ENCODE peak calls at places on chromosomes 7 and 10, in ten cellular contexts. N is HepG2, Z is hepatocyte, R is kidney, B is ascending aorta, C is transverse colon, M is cardiac muscle cell, A is Karpas-422, H is A549, U is body of pancreas. W is an unnamed sample.
A peak's percentile ranks its signal among the peaks of the same experiment; 100 is the strongest.

GRCh38 chr10:106189254-106189653 is 975.3 kb downstream of the SORCS1 start:
- DNase-seq in N (peak; percentile 5), Z (peak; percentile 64), R (no peak), B (no peak), C (no peak), M (peak; percentile 50), A (peak; percentile 69), H (peak; percentile 33), U (peak; percentile 45), W (no peak)

GRCh38 chr10:94027197-94027596 is 33.5 kb downstream of the PLCE1 start:
- DNase-seq in N (no peak), Z (no peak), R (no peak), B (no peak), C (no peak), M (peak; percentile 46), A (no peak), H (peak; percentile 93), U (no peak), W (no peak)

GRCh38 chr10:76082232-76082631 is 650.8 kb downstream of the LRMDA start:
- DNase-seq in N (no peak), Z (no peak), R (no peak), B (no peak), C (peak; percentile 47), M (no peak), A (no peak), H (no peak), U (no peak), W (no peak)

GRCh38 chr10:125707852-125708468 is 11.5 kb upstream of the EDRF1 start:
- DNase-seq in N (peak; percentile 46), Z (peak; percentile 41), R (no peak), B (no peak), C (no peak), M (peak; percentile 6), A (no peak), H (peak; percentile 50), U (no peak), W (no peak)

GRCh38 chr7:69335331-69335730 is 262.9 kb upstream of the AUTS2 start:
- DNase-seq in N (no peak), Z (no peak), R (no peak), B (no peak), C (no peak), M (no peak), A (no peak), H (no peak), U (no peak), W (no peak)

GRCh38 chr10:83515001-83515400 is 624.3 kb upstream of the GHITM start:
- DNase-seq in N (no peak), Z (no peak), R (no peak), B (no peak), C (no peak), M (no peak), A (no peak), H (no peak), U (no peak), W (no peak)

GRCh38 chr7:80954181-80954580 is 35.3 kb upstream of the SEMA3C start:
- DNase-seq in N (no peak), Z (no peak), R (no peak), B (no peak), C (no peak), M (no peak), A (no peak), H (no peak), U (no peak), W (no peak)

GRCh38 chr7:115410972-115411686 is 489.2 kb downstream of the MDFIC start:
- DNase-seq in N (no peak), Z (no peak), R (no peak), B (no peak), C (no peak), M (no peak), A (peak; percentile 46), H (no peak), U (no peak), W (no peak)

GRCh38 chr10:96770987-96771386 is 50.7 kb upstream of the PIK3AP1 start:
- DNase-seq in N (no peak), Z (no peak), R (no peak), B (no peak), C (no peak), M (no peak), A (no peak), H (no peak), U (no peak), W (no peak)
- H3K4me3 ChIP-seq in N (no peak overlapping the region), Z (no peak overlapping the region), R (no peak overlapping the region), B (no peak overlapping the region), C (no peak overlapping the region), M (no peak overlapping the region), A (no peak overlapping the region), H (no peak overlapping the region), U (no peak overlapping the region), W (no peak overlapping the region)

GRCh38 chr7:22444181-22444966 is 55.6 kb downstream of the STEAP1B start:
- DNase-seq in N (peak; percentile 95), Z (no peak), R (peak; percentile 72), B (no peak), C (peak; percentile 65), M (peak; percentile 45), A (peak; percentile 84), H (no peak), U (peak; percentile 69), W (no peak)

GRCh38 chr7:22442187-22442886 is 57.7 kb downstream of the STEAP1B start:
- DNase-seq in N (peak; percentile 93), Z (no peak), R (no peak), B (no peak), C (no peak), M (no peak), A (no peak), H (no peak), U (no peak), W (no peak)

GRCh38 chr7:22445140-22445722 is 54.8 kb downstream of the STEAP1B start:
- DNase-seq in N (no peak), Z (no peak), R (peak; percentile 95), B (peak; percentile 64), C (peak; percentile 83), M (peak; percentile 50), A (peak; percentile 79), H (no peak), U (peak; percentile 55), W (peak; percentile 61)

GRCh38 chr7:22442887-22443369 is 57.1 kb downstream of the STEAP1B start:
- DNase-seq in N (no peak), Z (no peak), R (no peak), B (no peak), C (no peak), M (no peak), A (no peak), H (no peak), U (no peak), W (no peak)

DNA sequence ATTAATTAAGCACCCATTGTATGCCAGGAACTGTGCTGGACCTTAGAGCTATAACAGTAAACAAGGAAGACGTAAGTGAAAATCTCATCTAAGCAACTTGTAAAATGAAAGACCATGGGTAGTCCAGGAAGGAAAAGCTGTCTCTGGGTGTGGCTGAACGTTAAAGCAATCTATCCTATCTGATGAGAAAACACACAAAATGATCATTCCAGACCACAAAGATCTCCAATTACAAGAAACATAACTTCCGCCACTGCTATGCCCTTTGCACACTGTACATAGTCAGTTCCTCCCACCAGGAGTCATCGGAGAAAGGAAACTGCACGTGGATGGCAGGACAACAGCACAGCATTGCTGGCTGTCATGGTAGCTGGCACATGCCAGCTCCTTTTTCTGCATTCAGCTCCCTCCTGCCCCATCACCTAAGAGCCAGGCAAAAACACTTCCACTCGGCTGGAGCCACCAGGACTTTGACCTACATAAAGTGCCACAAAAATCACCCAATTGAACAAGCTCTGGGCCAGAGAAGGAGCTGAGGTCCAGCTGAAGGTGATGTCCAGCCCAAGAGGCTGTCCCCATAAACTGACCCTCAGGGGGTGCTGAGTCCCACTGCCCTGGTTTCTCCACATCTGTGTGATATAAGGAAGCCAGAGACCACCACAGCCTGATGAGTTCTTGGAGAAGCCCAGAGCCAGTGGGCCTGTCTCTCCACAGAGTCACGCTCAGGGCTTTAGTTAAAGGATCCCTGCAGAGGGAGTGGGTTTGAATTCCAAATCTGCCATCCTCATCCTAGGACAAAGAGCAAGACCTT is 56.4 kb downstream of the STEAP1B start:
- DNase-seq in N (peak; percentile 95), Z (peak; percentile 39), R (no peak), B (no peak), C (peak; percentile 48), M (no peak), A (no peak), H (no peak), U (no peak), W (no peak)
- H3K27ac ChIP-seq in N (peak overlapping the region; percentile 96), Z (peak overlapping the region; percentile 41), R (no peak overlapping the region), B (no peak overlapping the region), C (peak overlapping the region; percentile 70), M (no peak overlapping the region), A (peak overlapping the region; percentile 97), H (no peak overlapping the region), U (peak overlapping the region; percentile 91), W (peak overlapping the region; percentile 31)

GRCh38 chr7:86214734-86215133 is 429.0 kb upstream of the GRM3 start:
- DNase-seq in N (no peak), Z (no peak), R (no peak), B (no peak), C (no peak), M (no peak), A (no peak), H (no peak), U (no peak), W (no peak)
- H3K4me3 ChIP-seq in N (no peak overlapping the region), Z (no peak overlapping the region), R (no peak overlapping the region), B (no peak overlapping the region), C (no peak overlapping the region), M (no peak overlapping the region), A (no peak overlapping the region), H (no peak overlapping the region), U (no peak overlapping the region), W (no peak overlapping the region)

GRCh38 chr10:90855126-90855525 is 2.7 kb downstream of the HTR7 start:
- DNase-seq in N (no peak), Z (no peak), R (no peak), B (no peak), C (no peak), M (no peak), A (no peak), H (no peak), U (no peak), W (no peak)

GRCh38 chr10:90857635-90858488 is at the start of gene HTR7:
- DNase-seq in N (peak; percentile 16), Z (peak; percentile 62), R (peak; percentile 82), B (peak; percentile 73), C (peak; percentile 57), M (peak; percentile 69), A (no peak), H (peak; percentile 46), U (peak; percentile 40), W (no peak)

GRCh38 chr10:90858489-90858968 is 690 bp upstream of the HTR7 start:
- DNase-seq in N (no peak), Z (no peak), R (no peak), B (no peak), C (no peak), M (no peak), A (no peak), H (no peak), U (no peak), W (no peak)

GRCh38 chr10:90856964-90857634 is 740 bp downstream of the HTR7 start:
- DNase-seq in N (no peak), Z (no peak), R (peak; percentile 75), B (no peak), C (no peak), M (no peak), A (no peak), H (no peak), U (no peak), W (no peak)

DNA sequence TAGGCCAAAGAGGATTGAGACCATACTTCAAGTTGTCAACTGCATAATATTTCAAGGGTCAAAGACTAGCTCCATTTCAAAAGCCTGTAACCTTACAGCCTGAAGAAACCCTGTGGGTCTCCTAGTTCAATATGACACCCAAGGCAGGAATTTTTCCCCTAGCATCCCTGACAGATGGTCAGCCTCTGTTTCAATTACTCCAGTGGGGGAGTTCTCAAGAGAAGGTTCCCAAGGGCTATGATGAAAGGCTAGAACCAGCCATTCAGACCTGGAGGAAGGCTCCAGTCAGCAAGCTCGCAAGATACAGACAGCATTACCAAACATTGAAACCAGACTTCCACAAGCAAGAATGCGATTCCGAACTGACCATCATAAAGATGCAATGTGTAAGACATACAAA is 1.6 kb downstream of the HTR7 start:
- DNase-seq in N (no peak), Z (no peak), R (no peak), B (no peak), C (no peak), M (peak; percentile 58), A (no peak), H (no peak), U (no peak), W (no peak)
- H3K27ac ChIP-seq in N (no peak overlapping the region), Z (no peak overlapping the region), R (no peak overlapping the region), B (no peak overlapping the region), C (no peak overlapping the region), M (no peak overlapping the region), A (no peak overlapping the region), H (no peak overlapping the region), U (no peak overlapping the region), W (no peak overlapping the region)